ENCODE peak calls at places on chromosomes 4 and X, in six cellular contexts. Z is fibroblast of mammary gland, C is uterus, I is lower lobe of right lung, E is dorsolateral prefrontal cortex, G is WTC11. N is an unnamed sample.

GRCh38 chrX:55450259-55450658 is 1.7 kb upstream of the MAGEH1 start:
- DNase-seq in E (no peak), C (no peak), Z (peak), I (no peak), G (no peak), N (no peak)

GRCh38 chr4:120773641-120774040 is 148.9 kb downstream of the PRDM5 start:
- DNase-seq in G (no peak), C (no peak), I (no peak), E (no peak), Z (no peak), N (no peak)

GRCh38 chr4:128847074-128847724 is 37.7 kb downstream of the JADE1 start:
- DNase-seq in G (no peak), C (no peak), I (peak), Z (peak), E (no peak), N (no peak)

GRCh38 chrX:73448379-73448778 is 1.5 kb downstream of the CDX4 start:
- DNase-seq in E (no peak), C (no peak), Z (no peak), I (no peak), G (peak), N (no peak)

GRCh38 chr4:13238936-13239335 is 245.2 kb downstream of the RAB28 start:
- DNase-seq in E (no peak), Z (no peak), C (no peak), I (no peak), G (no peak), N (no peak)

GRCh38 chr4:3493720-3494492 is 30.8 kb downstream of the DOK7 start:
- DNase-seq in I (no peak), C (no peak), E (no peak), Z (no peak), G (no peak), N (no peak)

GRCh38 chr4:152265149-152265621 is 270.7 kb downstream of the FBXW7 start:
- DNase-seq in G (no peak), E (peak), Z (peak), C (no peak), I (no peak), N (no peak)

GRCh38 chr4:55336138-55337034 is 9.7 kb upstream of the SRD5A3 start:
- DNase-seq in I (no peak), C (no peak), E (no peak), G (no peak), Z (no peak), N (no peak)

GRCh38 chr4:75249739-75250138 is 264.5 kb downstream of the RCHY1 start:
- DNase-seq in I (no peak), E (no peak), C (no peak), G (no peak), Z (no peak), N (no peak)

GRCh38 chr4:113467581-113467980 is 294.0 kb downstream of the CAMK2D start:
- DNase-seq in G (no peak), E (no peak), C (no peak), I (no peak), Z (peak), N (no peak)

GRCh38 chr4:46370531-46370930 is 19.4 kb downstream of the GABRA2 start:
- DNase-seq in Z (no peak), G (no peak), C (no peak), E (no peak), I (no peak), N (no peak)

GRCh38 chr4:24174622-24175021 is 284.8 kb upstream of the PPARGC1A start:
- DNase-seq in C (no peak), G (no peak), I (no peak), E (no peak), Z (peak), N (no peak)

GRCh38 chr4:123526511-123526910 is 129.9 kb downstream of the SPRY1 start:
- DNase-seq in Z (no peak), E (no peak), G (no peak), I (no peak), C (no peak), N (no peak)

GRCh38 chr4:94365304-94365703 is 22.7 kb upstream of the HPGDS start:
- DNase-seq in Z (no peak), I (no peak), G (no peak), C (no peak), E (no peak), N (no peak)

GRCh38 chrX:134543201-134543797 is 83.3 kb downstream of the HPRT1 start:
- DNase-seq in E (no peak), Z (peak), C (no peak), I (no peak), G (no peak), N (no peak)

GRCh38 chrX:106935175-106935574 is 15.0 kb downstream of the CLDN2 start:
- DNase-seq in C (no peak), I (no peak), E (no peak), Z (peak), G (no peak), N (no peak)

GRCh38 chr4:4869380-4869723 is 9.9 kb downstream of the MSX1 start:
- DNase-seq in G (no peak), C (no peak), I (no peak), Z (no peak), E (no peak), N (no peak)

GRCh38 chr4:24917076-24917856 is 4.4 kb upstream of the CCDC149 start:
- DNase-seq in G (peak), Z (no peak), C (no peak), I (no peak), E (no peak), N (no peak)

GRCh38 chrX:100381613-100382012 is 28.5 kb downstream of the PCDH19 start:
- DNase-seq in Z (peak), I (no peak), C (no peak), E (no peak), G (no peak), N (no peak)

GRCh38 chrX:133444952-133445831 is 29.9 kb upstream of the GPC4 start:
- DNase-seq in E (no peak), C (no peak), I (no peak), Z (peak), G (peak), N (peak)

GRCh38 chrX:22481436-22481835 is 208.7 kb downstream of the CBLL2 start:
- DNase-seq in E (no peak), G (no peak), Z (no peak), C (no peak), I (no peak), N (no peak)

GRCh38 chr4:81116571-81116970 is 86.1 kb downstream of the BMP3 start:
- DNase-seq in C (no peak), I (no peak), G (no peak), Z (no peak), E (no peak), N (no peak)

GRCh38 chrX:145832796-145833195 is 15.2 kb downstream of the SLITRK2 start:
- DNase-seq in C (no peak), Z (no peak), E (no peak), G (no peak), I (no peak), N (no peak)

GRCh38 chr4:54016504-54016903 is 47.9 kb downstream of the CHIC2 start:
- DNase-seq in G (no peak), E (no peak), Z (no peak), C (no peak), I (no peak), N (no peak)

GRCh38 chr4:82561745-82562552 is at the start of gene TMEM150C:
- DNase-seq in C (no peak), E (peak), Z (peak), G (peak), I (no peak), N (peak)

DNA sequence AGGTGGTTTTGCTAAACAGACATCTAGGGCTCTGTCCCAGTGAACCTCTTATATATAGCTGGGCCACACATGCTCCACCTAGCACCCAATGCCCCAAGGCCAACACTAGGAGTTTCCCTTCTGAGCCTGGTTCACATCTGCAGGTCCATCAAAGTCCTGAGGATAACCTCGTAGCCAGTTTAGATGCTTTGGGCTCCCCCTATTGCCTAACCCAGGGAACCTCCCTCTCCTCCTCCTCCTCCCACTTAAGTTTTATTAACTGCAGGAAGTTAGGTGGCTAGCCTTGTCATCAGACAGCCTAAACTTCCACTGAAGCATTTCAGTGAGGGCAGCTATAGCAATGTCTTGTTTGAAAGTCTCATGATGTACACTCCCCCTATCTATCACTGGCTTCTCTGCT is 88.0 kb downstream of the GUCY2F start:
- DNase-seq in G (peak), E (no peak), I (no peak), Z (peak), C (no peak), N (no peak)
- TF ChIP-seq CTCF in G (no peak), E (no peak), I (no peak), Z (peak), C (no peak), N (no peak)

GRCh38 chrX:153075366-153075765 is 3.1 kb downstream of the PNMA6A start:
- DNase-seq in E (no peak), I (no peak), Z (no peak), G (no peak), C (no peak), N (no peak)

GRCh38 chrX:153074262-153074899 is 2.1 kb downstream of the PNMA6A start:
- DNase-seq in C (no peak), Z (no peak), I (no peak), E (no peak), G (no peak), N (no peak)

DNA sequence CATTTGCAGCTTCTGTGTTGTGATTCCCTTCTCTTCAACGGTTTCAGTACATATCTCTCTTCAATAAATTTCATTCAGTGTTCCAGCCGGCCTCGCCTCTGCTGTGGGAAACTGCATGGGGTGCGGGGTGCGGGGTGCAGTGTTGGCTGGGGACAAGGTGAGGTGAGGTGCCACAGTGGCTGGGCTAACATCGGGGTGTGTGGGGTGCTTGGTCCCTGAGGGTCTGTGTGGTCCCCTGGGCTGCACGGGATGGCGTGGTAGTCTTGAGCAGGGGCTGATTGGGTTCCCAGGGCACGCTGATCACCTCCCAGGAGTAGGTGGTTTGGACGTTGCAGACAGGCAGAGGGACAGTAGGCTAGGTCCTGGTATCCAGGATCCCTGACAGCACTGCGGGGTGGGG is 2.7 kb downstream of the PNMA6A start:
- DNase-seq in C (no peak), G (no peak), I (no peak), E (no peak), Z (no peak), N (no peak)
- TF ChIP-seq CTCF in C (no peak), G (no peak), I (no peak), E (no peak), Z (no peak), N (no peak)

DNA sequence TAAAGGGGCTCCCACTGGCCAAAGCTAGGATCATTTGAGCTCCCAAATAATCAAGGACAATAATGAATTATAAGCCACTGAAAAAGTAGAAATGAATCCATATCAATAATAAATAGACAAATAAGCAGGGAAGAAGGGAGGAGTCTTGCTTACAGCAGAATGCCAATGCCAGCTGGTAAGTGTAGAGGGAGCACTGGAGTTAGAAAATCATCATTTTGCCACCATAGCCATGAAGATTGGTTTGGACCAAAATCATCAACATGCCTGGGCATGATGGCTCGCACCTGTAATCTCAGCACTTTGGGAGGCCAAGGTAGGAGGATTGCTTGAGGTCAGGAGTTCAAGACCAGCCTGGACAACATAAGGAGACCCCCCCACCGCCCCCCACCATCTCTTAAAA is 20.4 kb upstream of the SH3KBP1 start:
- DNase-seq in C (no peak), G (no peak), I (no peak), E (no peak), Z (no peak), N (no peak)
- TF ChIP-seq CTCF in C (no peak), G (no peak), I (no peak), E (no peak), Z (peak), N (no peak)

GRCh38 chr4:1775731-1776500 is 17.2 kb upstream of the FGFR3 start:
- DNase-seq in Z (no peak), G (no peak), E (peak), I (no peak), C (no peak), N (no peak)

GRCh38 chr4:1778642-1779392 is 14.3 kb upstream of the FGFR3 start:
- DNase-seq in E (no peak), I (no peak), C (no peak), Z (no peak), G (no peak), N (no peak)

GRCh38 chr4:1776521-1777161 is 16.5 kb upstream of the FGFR3 start:
- DNase-seq in C (no peak), Z (no peak), G (no peak), I (no peak), E (no peak), N (no peak)

GRCh38 chr4:1779588-1780382 is 13.3 kb upstream of the FGFR3 start:
- DNase-seq in I (no peak), Z (no peak), C (no peak), G (no peak), E (no peak), N (no peak)

GRCh38 chr4:1777822-1778641 is 15.1 kb upstream of the FGFR3 start:
- DNase-seq in G (peak), C (no peak), Z (no peak), E (no peak), I (no peak), N (peak)
- TF ChIP-seq CTCF in G (no peak), C (no peak), Z (no peak), E (no peak), I (peak), N (peak)